ENCODE peak calls at places on chromosome 22, in eight cellular contexts. D is brain microvascular endothelial cell, W is HCT116, M is stomach, Q is epithelial cell of esophagus, P is astrocyte of the spinal cord, Y is uterus, O is lung. B is an unnamed sample.

GRCh38 chr22:35023692-35024363 is 42.1 kb upstream of the ISX start:
- DNase-seq in D (peak), W (peak), M (peak), Q (peak), P (peak), Y (peak), O (peak), B (peak)

GRCh38 chr22:19886605-19887250 is 32.1 kb upstream of the GNB1L start:
- DNase-seq in D (no peak), W (no peak), M (no peak), Q (peak), P (peak), Y (peak), O (no peak), B (peak)

GRCh38 chr22:43507235-43507634 is 95.4 kb downstream of the MPPED1 start:
- DNase-seq in D (no peak), W (no peak), M (no peak), Q (no peak), P (no peak), Y (no peak), O (no peak), B (no peak)

GRCh38 chr22:36075724-36076123 is 47.1 kb upstream of the RBFOX2 start:
- DNase-seq in D (no peak), W (no peak), M (no peak), Q (no peak), P (no peak), Y (no peak), O (no peak), B (no peak)

GRCh38 chr22:26360169-26360885 is 68.7 kb upstream of the ASPHD2 start:
- DNase-seq in D (peak), W (peak), M (peak), Q (peak), P (peak), Y (peak), O (peak), B (peak)

GRCh38 chr22:40834628-40835027 is 15.5 kb upstream of the SLC25A17 start:
- DNase-seq in D (no peak), W (no peak), M (no peak), Q (no peak), P (no peak), Y (no peak), O (no peak), B (no peak)

GRCh38 chr22:42561856-42562255 is 8.1 kb downstream of the SERHL2 start:
- DNase-seq in D (no peak), W (no peak), M (no peak), Q (no peak), P (no peak), Y (no peak), O (no peak), B (no peak)

GRCh38 chr22:27581688-27582087 is 219.9 kb downstream of the MN1 start:
- DNase-seq in D (no peak), W (no peak), M (peak), Q (no peak), P (no peak), Y (peak), O (peak), B (peak)

GRCh38 chr22:19663286-19663815 is 51.0 kb upstream of the SEPTIN5 start:
- DNase-seq in D (peak), W (no peak), M (peak), Q (peak), P (peak), Y (peak), O (no peak), B (peak)

GRCh38 chr22:42187646-42188045 is 57.0 kb upstream of the CYP2D6 start:
- DNase-seq in D (no peak), W (no peak), M (no peak), Q (no peak), P (no peak), Y (no peak), O (no peak), B (no peak)

GRCh38 chr22:35514366-35514765 is 26.3 kb upstream of the RASD2 start:
- DNase-seq in D (no peak), W (no peak), M (no peak), Q (peak), P (no peak), Y (no peak), O (no peak), B (no peak)

GRCh38 chr22:20166703-20167102 is 15.8 kb upstream of the CCDC188 start:
- DNase-seq in D (no peak), W (no peak), M (no peak), Q (no peak), P (no peak), Y (no peak), O (no peak), B (no peak)

GRCh38 chr22:41576877-41577276 is 12.8 kb downstream of the PMM1 start:
- DNase-seq in D (peak), W (peak), M (peak), Q (peak), P (peak), Y (peak), O (no peak), B (peak)

GRCh38 chr22:29310863-29311339 is 4.5 kb downstream of the GAS2L1 start:
- DNase-seq in D (peak), W (peak), M (peak), Q (peak), P (peak), Y (peak), O (peak), B (peak)

GRCh38 chr22:43276311-43276710 is 66.9 kb downstream of the SCUBE1 start:
- DNase-seq in D (no peak), W (no peak), M (no peak), Q (no peak), P (no peak), Y (no peak), O (no peak), B (no peak)

GRCh38 chr22:20418211-20418788 is 19.3 kb downstream of the SCARF2 start:
- DNase-seq in D (peak), W (peak), M (peak), Q (peak), P (peak), Y (peak), O (peak), B (peak)

GRCh38 chr22:24859587-24859986 is 53.6 kb downstream of the SGSM1 start:
- DNase-seq in D (no peak), W (no peak), M (no peak), Q (no peak), P (no peak), Y (no peak), O (no peak), B (no peak)

GRCh38 chr22:36194971-36195370 is 6.6 kb downstream of the APOL4 start:
- DNase-seq in D (peak), W (peak), M (peak), Q (peak), P (peak), Y (peak), O (peak), B (peak)

GRCh38 chr22:41696714-41697113 is 2.6 kb upstream of the MEI1 start:
- DNase-seq in D (no peak), W (no peak), M (no peak), Q (no peak), P (no peak), Y (no peak), O (no peak), B (no peak)

GRCh38 chr22:21937041-21937820 is 15.4 kb downstream of the PPM1F start:
- DNase-seq in D (no peak), W (no peak), M (peak), Q (peak), P (no peak), Y (no peak), O (peak), B (peak)

GRCh38 chr22:29072193-29072978 is 449 bp upstream of the KREMEN1 start:
- DNase-seq in D (peak), W (peak), M (peak), Q (peak), P (peak), Y (peak), O (peak), B (peak)

GRCh38 chr22:19722175-19722914 is 994 bp upstream of the GP1BB start:
- DNase-seq in D (no peak), W (no peak), M (no peak), Q (no peak), P (no peak), Y (no peak), O (no peak), B (no peak)

GRCh38 chr22:41398921-41399320 is 17.2 kb downstream of the TEF start:
- DNase-seq in D (no peak), W (no peak), M (no peak), Q (no peak), P (no peak), Y (no peak), O (no peak), B (no peak)

GRCh38 chr22:27456696-27457503 is 344.7 kb downstream of the MN1 start:
- DNase-seq in D (peak), W (no peak), M (no peak), Q (peak), P (peak), Y (no peak), O (no peak), B (peak)

GRCh38 chr22:36226189-36226588 is 13.1 kb downstream of the APOL2 start:
- DNase-seq in D (no peak), W (no peak), M (no peak), Q (no peak), P (no peak), Y (no peak), O (no peak), B (no peak)

GRCh38 chr22:19579880-19580279 is 55.7 kb upstream of the CLDN5 start:
- DNase-seq in D (no peak), W (no peak), M (no peak), Q (no peak), P (no peak), Y (peak), O (no peak), B (peak)

GRCh38 chr22:42439821-42440674 is 7.8 kb upstream of the NFAM1 start:
- DNase-seq in D (peak), W (no peak), M (peak), Q (peak), P (peak), Y (peak), O (no peak), B (peak)

GRCh38 chr22:21984793-21985192 is 2.2 kb upstream of the TOP3B start:
- DNase-seq in D (peak), W (peak), M (no peak), Q (peak), P (no peak), Y (no peak), O (no peak), B (peak)

GRCh38 chr22:33887173-33887572 is 33.1 kb downstream of the LARGE1 start:
- DNase-seq in D (no peak), W (no peak), M (no peak), Q (no peak), P (no peak), Y (no peak), O (no peak), B (no peak)

GRCh38 chr22:19761022-19761499 is 483 bp downstream of the TBX1 start:
- DNase-seq in D (no peak), W (no peak), M (no peak), Q (peak), P (no peak), Y (no peak), O (no peak), B (no peak)

GRCh38 chr22:31122196-31122531 is 602 bp upstream of the INPP5J start:
- DNase-seq in D (no peak), W (no peak), M (no peak), Q (no peak), P (no peak), Y (no peak), O (no peak), B (no peak)
- H3K4me3 ChIP-seq in D (no peak), W (no peak), M (peak), Q (no peak), P (no peak), Y (peak), O (no peak), B (no peak)

GRCh38 chr22:48492371-48493320 is 1335.0 kb downstream of the BRD1 start:
- DNase-seq in D (peak), W (peak), M (peak), Q (peak), P (peak), Y (peak), O (peak), B (peak)
- TF ChIP-seq CTCF in D (peak), W (peak), M (peak), Q (peak), P (peak), Y (peak), O (peak), B (peak)

GRCh38 chr22:46588279-46589140 is 31.7 kb upstream of the GRAMD4 start:
- DNase-seq in D (no peak), W (no peak), M (no peak), Q (no peak), P (no peak), Y (no peak), O (no peak), B (no peak)
- H3K4me3 ChIP-seq in D (no peak), W (no peak), M (no peak), Q (no peak), P (no peak), Y (no peak), O (no peak), B (no peak)

GRCh38 chr22:39176673-39177455 is 24.4 kb upstream of the CBX7 start:
- DNase-seq in D (no peak), W (no peak), M (no peak), Q (no peak), P (no peak), Y (peak), O (no peak), B (no peak)
- TF ChIP-seq CTCF in D (no peak), W (no peak), M (no peak), Q (no peak), P (no peak), Y (no peak), O (no peak), B (no peak)

GRCh38 chr22:17158176-17158567 is 905 bp downstream of the HDHD5 start:
- DNase-seq in D (no peak), W (no peak), M (no peak), Q (no peak), P (no peak), Y (no peak), O (no peak), B (no peak)

GRCh38 chr22:17159504-17159951 is 451 bp upstream of the HDHD5 start:
- DNase-seq in D (peak), W (peak), M (peak), Q (peak), P (peak), Y (peak), O (peak), B (peak)

GRCh38 chr22:17155941-17156340 is 3.1 kb downstream of the HDHD5 start:
- DNase-seq in D (no peak), W (no peak), M (no peak), Q (no peak), P (no peak), Y (no peak), O (no peak), B (no peak)

GRCh38 chr22:17158568-17159503 is at the start of gene HDHD5:
- DNase-seq in D (peak), W (peak), M (peak), Q (peak), P (peak), Y (peak), O (peak), B (peak)

GRCh38 chr22:17157714-17158113 is 1.4 kb downstream of the HDHD5 start:
- DNase-seq in D (no peak), W (no peak), M (no peak), Q (no peak), P (no peak), Y (no peak), O (no peak), B (no peak)
- H3K4me3 ChIP-seq in D (no peak), W (peak), M (peak), Q (peak), P (no peak), Y (peak), O (no peak), B (no peak)

DNA sequence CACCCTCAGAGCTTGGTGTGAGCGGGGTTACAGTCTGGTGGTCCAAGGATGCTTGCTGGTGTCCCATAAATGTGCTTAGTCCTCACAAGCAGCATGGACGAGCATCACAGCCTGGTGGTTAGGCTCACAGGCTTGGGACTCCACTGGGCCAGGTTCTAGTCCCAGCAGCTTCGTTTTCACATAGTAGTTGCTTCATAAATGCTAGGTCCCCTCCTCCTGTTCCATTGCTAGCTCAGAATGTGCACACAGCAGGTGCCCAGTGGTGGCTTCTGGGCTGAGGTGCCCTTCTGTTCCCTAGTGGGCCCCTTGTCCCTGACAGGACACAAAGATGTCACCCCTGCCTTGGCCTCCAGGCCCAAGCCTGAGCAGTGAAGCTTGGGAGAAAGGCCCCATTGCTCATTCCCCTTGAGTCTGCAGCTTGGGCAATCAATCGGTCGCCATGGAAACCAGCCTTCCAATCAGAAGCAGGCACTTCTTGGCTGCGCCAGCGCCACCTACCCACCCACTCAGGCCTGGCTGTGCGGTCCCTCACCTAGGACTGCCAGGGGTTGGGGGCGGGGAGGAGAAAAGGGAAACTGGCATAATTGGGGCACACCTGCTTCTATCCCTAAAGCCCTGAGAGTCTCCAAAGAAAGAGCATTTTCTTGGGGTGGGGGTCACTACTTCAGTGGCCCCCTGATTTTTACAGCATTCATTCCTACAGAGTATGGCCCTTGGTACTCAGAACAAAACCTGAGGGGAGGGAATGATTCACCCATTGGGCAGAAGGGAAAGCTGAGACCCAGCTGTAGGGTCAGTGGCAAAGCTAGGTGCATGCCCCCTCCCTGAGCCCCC is 48.1 kb downstream of the CYTH4 start:
- DNase-seq in D (peak), W (peak), M (peak), Q (peak), P (peak), Y (no peak), O (no peak), B (peak)
- TF ChIP-seq CTCF in D (peak), W (peak), M (no peak), Q (peak), P (peak), Y (no peak), O (no peak), B (peak)

DNA sequence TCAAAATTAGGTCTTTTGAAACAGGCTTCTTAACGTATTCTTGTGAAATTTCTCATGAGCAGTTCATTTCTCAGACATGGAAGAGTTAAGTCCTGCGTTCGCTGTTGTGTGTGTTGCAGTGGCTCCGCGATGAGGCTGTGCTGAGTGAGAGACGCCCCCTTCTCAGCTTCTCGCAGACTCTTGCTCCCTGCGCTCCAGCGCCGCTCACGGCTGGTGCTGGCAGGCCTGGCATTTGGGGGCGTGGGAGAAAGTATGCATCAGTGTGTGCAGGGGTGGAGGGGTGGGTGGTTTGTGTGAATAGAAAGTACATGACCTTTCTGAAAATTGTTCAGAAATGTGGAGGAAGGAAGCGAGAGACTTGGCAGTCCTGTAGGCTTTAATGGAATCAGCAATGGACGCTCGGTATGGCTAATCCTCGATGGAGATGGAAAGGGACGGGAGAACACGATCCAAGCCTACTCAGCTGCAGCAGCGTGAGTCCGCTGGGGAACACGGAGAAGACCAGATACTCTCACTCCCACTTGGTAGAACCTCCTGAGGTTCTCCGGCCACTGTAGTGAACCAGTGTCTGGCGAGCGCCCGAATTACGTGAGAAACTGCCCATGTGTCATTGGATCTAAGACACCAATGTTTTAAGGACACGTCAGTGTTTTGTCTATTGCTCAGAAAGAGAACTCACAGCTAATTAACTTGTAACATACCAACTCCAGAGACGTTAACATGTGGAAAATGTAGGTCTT is 5.9 kb downstream of the TAB1 start:
- DNase-seq in D (peak), W (no peak), M (no peak), Q (no peak), P (peak), Y (peak), O (no peak), B (peak)
- H3K4me3 ChIP-seq in D (peak), W (no peak), M (peak), Q (no peak), P (peak), Y (peak), O (no peak), B (peak)

GRCh38 chr22:44622147-44622427 is 79.9 kb upstream of the PRR5 start:
- DNase-seq in D (no peak), W (no peak), M (no peak), Q (peak), P (no peak), Y (no peak), O (no peak), B (no peak)

GRCh38 chr22:44622685-44623084 is 79.3 kb upstream of the PRR5 start:
- DNase-seq in D (no peak), W (no peak), M (no peak), Q (no peak), P (no peak), Y (no peak), O (no peak), B (no peak)

GRCh38 chr22:44625421-44625760 is 76.6 kb upstream of the PRR5 start:
- DNase-seq in D (no peak), W (no peak), M (no peak), Q (no peak), P (no peak), Y (no peak), O (no peak), B (no peak)

GRCh38 chr22:44624689-44625420 is 77.1 kb upstream of the PRR5 start:
- DNase-seq in D (no peak), W (no peak), M (no peak), Q (no peak), P (no peak), Y (no peak), O (no peak), B (no peak)

GRCh38 chr22:44623771-44624510 is 78.1 kb upstream of the PRR5 start:
- DNase-seq in D (peak), W (no peak), M (no peak), Q (peak), P (no peak), Y (no peak), O (no peak), B (peak)
- TF ChIP-seq CTCF in D (peak), W (peak), M (no peak), Q (peak), P (peak), Y (no peak), O (no peak), B (peak)

B was measured in cardiac fibroblast.